ENCODE peak calls at places on chromosomes 3 and 15, in five cellular contexts. M is A549, T is lower lobe of right lung, D is coronary artery, K is GM23338. H is an unnamed sample.

GRCh38 chr15:70437882-70438331 is 325.5 kb downstream of the UACA start:
- DNase-seq in M (no peak), T (no peak), D (no peak), K (no peak), H (no peak)

GRCh38 chr3:141523615-141524375 is 37.0 kb downstream of the RASA2 start:
- DNase-seq in M (no peak), T (no peak), D (no peak), K (no peak), H (no peak)

GRCh38 chr15:67175643-67176071 is 78.8 kb downstream of the AAGAB start:
- DNase-seq in D (no peak), T (peak), M (no peak), K (no peak), H (no peak)

GRCh38 chr3:94225176-94225742 is 162.4 kb downstream of the NSUN3 start:
- DNase-seq in D (no peak), M (no peak), K (no peak), T (no peak), H (no peak)

GRCh38 chr15:76285241-76285825 is 25.9 kb downstream of the ETFA start:
- DNase-seq in M (peak), D (no peak), T (no peak), K (peak), H (no peak)

GRCh38 chr15:58520936-58521292 is 89.1 kb downstream of the LIPC start:
- DNase-seq in K (no peak), T (no peak), M (no peak), D (no peak), H (no peak)

GRCh38 chr3:104521606-104522336 is 844.9 kb upstream of the ALCAM start:
- DNase-seq in M (no peak), K (no peak), D (no peak), T (no peak), H (no peak)

GRCh38 chr15:34651962-34652725 is 68.7 kb upstream of the GOLGA8B start:
- DNase-seq in K (no peak), M (no peak), D (no peak), T (no peak), H (no peak)

GRCh38 chr3:111577113-111577512 is 18.0 kb downstream of the ZBED2 start:
- DNase-seq in D (no peak), T (no peak), K (no peak), M (no peak), H (no peak)

GRCh38 chr3:24255414-24255813 is 239.2 kb downstream of the THRB start:
- DNase-seq in T (no peak), K (no peak), M (no peak), D (no peak), H (no peak)

GRCh38 chr3:53159415-53160135 is 1.4 kb upstream of the PRKCD start:
- DNase-seq in M (no peak), T (no peak), K (peak), D (no peak), H (no peak)

GRCh38 chr3:25904248-25904647 is 114.4 kb downstream of the OXSM start:
- DNase-seq in D (no peak), T (no peak), M (no peak), K (peak), H (no peak)

GRCh38 chr3:123295901-123296250 is 94.1 kb downstream of the SEC22A start:
- DNase-seq in M (no peak), D (no peak), K (no peak), T (no peak), H (no peak)

GRCh38 chr3:51777985-51778384 is 1.1 kb downstream of the IQCF6 start:
- DNase-seq in T (peak), D (no peak), K (no peak), M (no peak), H (peak)

GRCh38 chr3:126100688-126101301 is 16.9 kb upstream of the SLC41A3 start:
- DNase-seq in K (no peak), M (no peak), D (peak), T (no peak), H (no peak)

GRCh38 chr3:184816654-184817053 is 4.7 kb downstream of the VPS8 start:
- DNase-seq in M (no peak), D (no peak), K (no peak), T (no peak), H (no peak)

GRCh38 chr3:138051946-138052802 is 42.2 kb downstream of the CLDN18 start:
- DNase-seq in T (peak), M (peak), K (peak), D (no peak), H (peak)

GRCh38 chr3:143327388-143327787 is 207.8 kb downstream of the CHST2 start:
- DNase-seq in D (no peak), K (no peak), M (no peak), T (no peak), H (no peak)

GRCh38 chr3:167350245-167350862 is 29.7 kb downstream of the ZBBX start:
- DNase-seq in M (peak), K (peak), T (no peak), D (no peak), H (no peak)

GRCh38 chr3:117011687-117012250 is 302.2 kb downstream of the TUSC7 start:
- DNase-seq in T (no peak), D (no peak), K (no peak), M (no peak), H (no peak)

GRCh38 chr15:101368868-101369642 is 74.0 kb upstream of the SNRPA1 start:
- DNase-seq in M (no peak), T (no peak), K (no peak), D (no peak), H (no peak)

GRCh38 chr3:30996467-30996866 is 102.0 kb upstream of the GADL1 start:
- DNase-seq in T (no peak), M (no peak), K (peak), D (no peak), H (no peak)

GRCh38 chr15:90234519-90234988 is 545 bp downstream of the GDPGP1 start:
- DNase-seq in T (no peak), K (no peak), D (no peak), M (no peak), H (no peak)

GRCh38 chr3:100761211-100761921 is 52.1 kb downstream of the TFG start:
- DNase-seq in T (no peak), K (peak), M (no peak), D (no peak), H (no peak)

GRCh38 chr15:91152896-91153581 is 53.0 kb downstream of the SV2B start:
- DNase-seq in M (no peak), T (no peak), K (no peak), D (no peak), H (no peak)

GRCh38 chr3:71304684-71305083 is 278.8 kb downstream of the FOXP1 start:
- DNase-seq in T (no peak), M (no peak), D (no peak), K (peak), H (no peak)

GRCh38 chr3:107981471-107982111 is 109.2 kb downstream of the CD47 start:
- DNase-seq in D (no peak), M (no peak), K (peak), T (peak), H (no peak)

DNA sequence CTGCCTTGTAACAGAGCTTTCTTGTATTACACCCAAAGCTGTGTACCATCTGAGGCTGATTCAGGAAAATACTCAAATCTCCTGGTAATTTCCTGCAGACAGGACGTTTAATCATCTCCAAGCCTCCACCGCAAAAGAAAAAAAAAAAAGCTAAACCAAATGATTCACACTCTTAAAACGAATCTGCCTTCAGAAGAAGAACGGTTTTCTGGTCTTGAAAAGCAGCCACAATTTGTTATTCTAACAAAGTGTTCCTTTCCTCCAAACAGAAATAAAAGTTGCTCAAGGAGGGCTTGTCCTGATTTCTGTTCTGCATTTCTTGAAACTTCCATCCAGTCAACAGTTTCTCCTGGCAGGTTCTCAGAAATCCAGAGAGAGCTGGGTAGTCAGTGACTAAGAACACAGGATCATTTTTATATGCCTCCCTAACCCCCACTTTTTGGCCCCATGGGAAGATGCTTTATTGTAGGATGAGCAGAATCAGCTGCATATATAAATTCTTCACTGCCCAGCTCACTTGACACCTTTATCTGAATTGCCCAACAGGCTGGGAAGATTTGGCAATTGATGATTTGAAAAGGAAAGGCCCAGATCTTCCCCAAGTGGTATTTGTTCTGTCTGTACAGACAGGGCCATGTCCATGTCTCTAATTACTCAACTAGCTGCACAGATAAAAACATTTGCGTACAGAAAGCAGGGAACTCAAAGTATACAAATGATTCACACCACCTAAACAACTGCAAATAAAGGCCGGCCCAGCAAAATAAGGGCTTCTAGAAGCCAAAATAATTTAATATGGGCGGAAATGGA is 41.0 kb upstream of the PRICKLE2 start:
- DNase-seq in D (no peak), T (no peak), M (peak), K (no peak), H (no peak)
- H3K4me3 ChIP-seq in D (peak), T (peak), M (no peak), K (no peak), H (peak)

GRCh38 chr15:85457392-85457968 is 77.1 kb downstream of the AKAP13 start:
- DNase-seq in K (no peak), T (no peak), D (no peak), M (no peak), H (no peak)

GRCh38 chr15:85458764-85459163 is 78.4 kb downstream of the AKAP13 start:
- DNase-seq in T (no peak), D (no peak), K (no peak), M (no peak), H (no peak)

GRCh38 chr15:85455851-85456250 is 75.4 kb downstream of the AKAP13 start:
- DNase-seq in D (no peak), T (no peak), K (no peak), M (no peak), H (no peak)

GRCh38 chr15:85454403-85454802 is 74.0 kb downstream of the AKAP13 start:
- DNase-seq in K (no peak), M (no peak), D (no peak), T (no peak), H (no peak)

GRCh38 chr15:85456798-85457197 is 76.4 kb downstream of the AKAP13 start:
- DNase-seq in T (no peak), D (no peak), K (no peak), M (no peak), H (no peak)
- H3K27ac ChIP-seq in T (no peak), D (no peak), K (no peak), M (no peak), H (no peak)

DNA sequence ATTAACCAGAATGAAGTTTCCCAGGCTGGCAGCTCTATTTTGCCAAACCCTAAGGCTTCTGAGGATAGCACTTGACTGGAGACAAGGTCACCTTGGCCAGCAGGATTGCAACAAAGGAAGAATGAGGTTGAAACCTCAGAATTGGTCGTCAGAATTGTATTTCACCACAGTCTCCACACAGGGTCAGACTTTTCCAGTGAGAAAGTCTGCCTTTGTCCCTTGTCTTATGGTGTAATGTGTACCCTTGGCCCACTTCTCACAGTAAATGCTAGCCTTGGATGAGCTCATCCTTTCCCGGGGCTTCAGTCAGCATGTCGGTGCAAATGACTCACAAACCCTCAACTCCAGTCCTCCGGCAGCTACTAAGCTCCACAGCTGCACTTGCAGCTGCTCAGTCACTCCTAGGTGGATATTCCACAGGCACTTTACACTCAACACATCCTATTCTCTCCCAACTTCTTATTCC is 19.7 kb downstream of the SSR3 start:
- DNase-seq in M (peak), K (peak), D (peak), T (peak), H (no peak)
- TF ChIP-seq CTCF in M (peak), K (peak), D (no peak), T (no peak), H (peak)

GRCh38 chr3:186516645-186517044 is 27.5 kb downstream of the CRYGS start:
- DNase-seq in D (no peak), K (no peak), T (no peak), M (no peak), H (no peak)

GRCh38 chr3:186520957-186521842 is 23.0 kb downstream of the CRYGS start:
- DNase-seq in K (peak), M (no peak), T (no peak), D (no peak), H (no peak)

GRCh38 chr3:186520436-186520835 is 23.7 kb downstream of the CRYGS start:
- DNase-seq in K (no peak), D (no peak), M (no peak), T (no peak), H (no peak)

GRCh38 chr3:186517218-186517617 is 27.0 kb downstream of the CRYGS start:
- DNase-seq in D (no peak), T (no peak), M (no peak), K (no peak), H (no peak)

DNA sequence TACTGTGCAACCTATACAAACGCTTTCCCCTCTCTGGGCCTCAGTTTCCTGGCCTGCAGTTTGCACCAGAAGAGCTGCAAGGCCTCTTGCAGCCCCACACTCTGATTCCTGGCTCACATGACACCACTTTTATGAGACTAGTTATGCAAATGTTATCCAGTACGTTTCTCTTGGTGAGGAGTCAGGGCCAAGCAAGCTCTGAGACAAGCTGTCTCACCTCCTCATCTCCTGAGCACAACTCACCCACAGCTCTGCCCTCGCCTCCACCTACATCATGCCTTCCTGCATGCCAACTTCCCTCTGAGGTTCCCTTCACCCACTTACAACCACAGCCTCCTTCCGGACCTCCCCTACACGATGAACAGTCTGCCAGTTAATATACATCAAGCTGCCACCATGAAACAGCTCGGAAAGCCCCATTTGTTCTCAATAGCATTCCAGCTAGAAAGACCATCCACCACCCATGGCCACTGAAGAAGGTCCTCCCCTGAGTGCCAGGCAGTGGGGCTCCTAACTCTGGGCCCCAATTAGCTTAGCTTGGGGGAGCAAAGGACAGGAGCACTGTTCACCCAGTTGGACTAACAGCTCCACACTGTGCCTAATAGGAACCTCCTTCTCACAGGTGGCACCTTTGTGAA is 25.0 kb downstream of the CRYGS start:
- DNase-seq in K (no peak), D (no peak), T (no peak), M (no peak), H (no peak)
- H3K4me3 ChIP-seq in K (no peak), D (no peak), T (no peak), M (no peak), H (no peak)

GRCh38 chr15:45743309-45744041 is 108.6 kb downstream of the SQOR start:
- DNase-seq in T (no peak), K (no peak), D (no peak), M (no peak), H (no peak)
- H3K27ac ChIP-seq in T (no peak), K (no peak), D (no peak), M (no peak), H (no peak)

DNA sequence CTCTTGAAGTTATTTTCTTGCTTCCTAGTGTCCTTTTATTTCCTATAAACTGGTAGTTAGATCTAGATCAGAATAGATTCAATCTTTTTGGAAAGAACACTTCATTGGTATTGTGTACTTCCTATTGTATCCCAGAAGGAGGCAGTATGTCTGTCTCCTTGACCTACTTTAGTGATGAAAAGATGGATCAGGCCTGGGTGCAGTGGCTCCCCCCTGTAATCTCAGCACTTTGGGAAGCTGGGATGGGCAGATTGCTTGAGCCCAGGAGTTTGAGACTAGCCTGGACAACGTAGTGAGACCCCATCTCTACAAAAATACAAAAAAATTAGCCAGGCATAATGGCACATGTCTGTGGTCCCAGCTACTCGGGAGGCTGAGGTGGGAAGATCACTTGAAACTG is 12.0 kb downstream of the BSN start:
- DNase-seq in K (peak), T (no peak), M (no peak), D (no peak), H (no peak)
- TF ChIP-seq CTCF in K (peak), T (no peak), M (peak), D (no peak), H (peak)

GRCh38 chr15:93072440-93073394 is 16.3 kb downstream of the RGMA start:
- DNase-seq in D (no peak), T (peak), K (peak), M (peak), H (peak)
- H3K4me3 ChIP-seq in D (peak), T (peak), K (peak), M (peak), H (peak)

DNA sequence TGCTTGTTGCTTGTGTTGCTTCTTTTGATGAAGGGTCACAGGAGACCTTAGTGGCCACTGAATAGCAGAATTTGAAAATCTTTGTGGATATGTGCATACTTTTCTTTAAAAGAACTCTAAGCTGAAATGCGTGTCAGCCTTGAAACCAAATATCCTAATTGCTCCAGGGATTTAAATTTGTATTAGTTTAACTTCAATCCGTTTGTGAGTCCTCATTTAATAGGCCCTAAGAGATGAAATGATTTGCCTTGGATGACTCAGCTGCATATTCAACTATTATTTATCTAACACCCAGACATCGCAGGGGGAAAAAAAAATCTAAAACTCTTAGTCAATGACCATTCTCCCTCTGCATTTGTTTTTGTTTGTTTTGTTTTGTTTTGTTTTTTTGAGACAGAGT is 29.2 kb upstream of the LXN start:
- DNase-seq in T (no peak), K (no peak), M (no peak), D (no peak), H (no peak)
- H3K27ac ChIP-seq in T (no peak), K (no peak), M (peak), D (no peak), H (no peak)

DNA sequence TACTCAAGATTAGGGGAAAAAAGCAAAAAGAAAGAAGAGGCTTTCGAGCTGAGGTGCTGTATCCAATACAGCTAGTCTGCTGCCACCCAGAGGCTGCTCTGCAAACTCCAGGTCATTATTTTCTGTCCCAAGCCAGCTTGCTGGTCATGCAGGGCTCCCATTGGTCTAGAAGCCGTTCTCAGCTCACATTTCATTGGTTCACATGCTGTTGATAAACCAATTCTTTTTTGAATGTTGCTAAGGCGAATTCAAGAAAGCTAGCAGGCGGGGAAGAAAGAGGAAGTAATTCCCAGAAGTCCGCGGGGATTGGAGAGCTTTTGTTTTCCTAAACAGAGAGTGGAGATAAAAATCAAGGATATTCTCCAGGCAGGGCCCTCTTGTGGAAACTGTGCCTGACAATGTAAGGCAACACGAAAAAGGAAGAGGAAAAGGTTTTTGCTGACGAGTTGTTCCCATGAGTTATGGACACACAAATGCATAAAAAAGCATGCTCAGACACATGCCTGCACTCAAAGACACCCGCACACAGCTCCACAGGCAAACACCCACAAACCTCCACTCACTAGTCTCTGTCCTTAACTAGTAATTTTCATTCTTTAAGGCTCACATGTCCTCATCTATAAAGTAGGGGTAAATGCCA is 33.4 kb downstream of the FSTL1 start:
- DNase-seq in D (peak), T (peak), M (peak), K (peak), H (peak)
- TF ChIP-seq CTCF in D (peak), T (peak), M (peak), K (peak), H (peak)

H was measured in upper lobe of right lung.